ENCODE peak calls at places on chromosomes 1 and 21, in ten cellular contexts. Y, N, Z, W, F, J, P, K, A and U are unnamed samples.

GRCh38 chr1:84896279-84896678 is 3.3 kb upstream of the LPAR3 start:
- DNase-seq in P (no peak), N (no peak), J (no peak), F (no peak), Y (no peak), Z (no peak), K (no peak), W (no peak), A (no peak), U (no peak)

GRCh38 chr1:15384301-15384901 is 25.3 kb upstream of the EFHD2 start:
- DNase-seq in N (peak; percentile 62), W (no peak), F (no peak), A (no peak), K (peak; percentile 15), Y (peak; percentile 51), P (no peak), Z (no peak), J (no peak), U (no peak)

GRCh38 chr21:38263493-38263892 is 6.7 kb downstream of the KCNJ15 start:
- DNase-seq in K (no peak), A (no peak), F (no peak), W (no peak), Y (no peak), N (no peak), J (no peak), Z (no peak), P (no peak), U (no peak)

GRCh38 chr1:110485725-110486124 is 33.2 kb downstream of the KCNA10 start:
- DNase-seq in P (no peak), K (no peak), Y (peak; percentile 75), Z (no peak), A (no peak), F (no peak), J (no peak), N (no peak), W (no peak), U (no peak)

GRCh38 chr1:79501153-79501552 is 494.6 kb upstream of the ADGRL4 start:
- DNase-seq in W (no peak), J (no peak), P (no peak), Z (no peak), N (no peak), A (no peak), F (no peak), Y (no peak), K (no peak), U (no peak)

GRCh38 chr1:154575147-154575927 is 7.8 kb downstream of the CHRNB2 start:
- DNase-seq in K (no peak), F (no peak), P (no peak), A (no peak), J (no peak), W (no peak), N (no peak), Y (no peak), Z (no peak), U (no peak)

GRCh38 chr1:47175227-47175934 is 14.5 kb downstream of the PDZK1IP1 start:
- DNase-seq in A (no peak), N (peak; percentile 57), W (peak; percentile 36), Z (peak; percentile 20), P (peak; percentile 77), K (peak; percentile 17), Y (peak; percentile 59), F (no peak), J (peak; percentile 66), U (peak; percentile 21)

GRCh38 chr1:28601696-28602095 is 9.6 kb downstream of the RAB42 start:
- DNase-seq in Z (no peak), Y (no peak), A (no peak), K (peak; percentile 72), P (no peak), J (no peak), F (no peak), W (no peak), N (no peak), U (no peak)

GRCh38 chr1:229694053-229694693 is 68.1 kb downstream of the URB2 start:
- DNase-seq in A (peak; percentile 42), N (no peak), F (no peak), Z (no peak), P (no peak), Y (no peak), K (peak; percentile 44), W (peak; percentile 95), J (peak; percentile 98), U (no peak)

GRCh38 chr1:7581754-7582264 is 189.3 kb upstream of the VAMP3 start:
- DNase-seq in W (no peak), A (no peak), K (no peak), N (no peak), Y (peak; percentile 59), J (no peak), P (no peak), F (no peak), Z (no peak), U (no peak)

GRCh38 chr1:50873458-50874187 is 86.4 kb downstream of the FAF1 start:
- DNase-seq in W (peak; percentile 52), Z (peak; percentile 48), P (peak; percentile 9), K (peak; percentile 5), N (peak; percentile 36), Y (peak; percentile 58), F (peak; percentile 46), A (peak; percentile 70), J (peak; percentile 70), U (peak; percentile 37)

GRCh38 chr1:67760030-67760821 is 73.0 kb downstream of the GNG12 start:
- DNase-seq in Y (peak; percentile 60), N (peak; percentile 71), W (peak; percentile 45), K (no peak), P (peak; percentile 59), Z (peak; percentile 34), A (peak; percentile 75), J (peak; percentile 68), F (peak; percentile 40), U (peak; percentile 59)

GRCh38 chr1:227945891-227946623 is 1.7 kb downstream of the WNT9A start:
- DNase-seq in N (no peak), A (peak; percentile 82), J (peak; percentile 64), Z (no peak), W (peak; percentile 18), F (no peak), Y (no peak), P (peak; percentile 60), K (no peak), U (no peak)

GRCh38 chr1:41557751-41558455 is 73.4 kb upstream of the EDN2 start:
- DNase-seq in K (no peak), A (no peak), Z (no peak), Y (peak; percentile 34), N (no peak), J (no peak), W (no peak), F (no peak), P (no peak), U (no peak)

GRCh38 chr1:30809514-30810263 is 52.1 kb upstream of the LAPTM5 start:
- DNase-seq in Y (no peak), F (no peak), N (no peak), Z (no peak), P (no peak), J (no peak), A (no peak), W (no peak), K (peak; percentile 31), U (no peak)

GRCh38 chr1:1842360-1843146 is 48.3 kb downstream of the GNB1 start:
- DNase-seq in P (no peak), F (no peak), N (no peak), W (peak; percentile 49), A (no peak), J (peak; percentile 30), Y (peak; percentile 19), Z (no peak), K (no peak), U (no peak)

GRCh38 chr1:92953491-92953890 is 7.8 kb downstream of the DIPK1A start:
- DNase-seq in J (no peak), W (no peak), F (no peak), Y (no peak), N (no peak), P (no peak), K (no peak), A (no peak), Z (no peak), U (no peak)

GRCh38 chr1:27366411-27367159 is at the start of gene MAP3K6:
- DNase-seq in W (peak; percentile 62), A (peak; percentile 90), K (peak; percentile 53), Y (peak; percentile 90), P (peak; percentile 70), Z (no peak), F (peak; percentile 27), J (peak; percentile 39), N (peak; percentile 54), U (no peak)

GRCh38 chr1:61955261-61955660 is 213.0 kb downstream of the PATJ start:
- DNase-seq in W (no peak), Z (no peak), A (no peak), J (no peak), Y (peak; percentile 56), P (no peak), K (no peak), N (no peak), F (no peak), U (no peak)

GRCh38 chr1:248873993-248874671 is 15.2 kb upstream of the ZNF692 start:
- DNase-seq in N (no peak), F (peak; percentile 71), W (peak; percentile 60), P (peak; percentile 66), K (no peak), Z (peak; percentile 73), J (peak; percentile 94), Y (peak; percentile 94), A (peak; percentile 90), U (peak; percentile 75)

GRCh38 chr1:198124665-198125064 is 32.1 kb upstream of the NEK7 start:
- DNase-seq in W (no peak), P (no peak), A (no peak), K (no peak), Y (no peak), N (no peak), F (no peak), Z (no peak), J (no peak), U (no peak)

GRCh38 chr1:208280184-208280583 is 36.0 kb upstream of the PLXNA2 start:
- DNase-seq in F (no peak), W (no peak), A (no peak), N (no peak), Y (peak; percentile 93), K (no peak), P (no peak), Z (no peak), J (no peak), U (no peak)

GRCh38 chr1:203440780-203441179 is 34.8 kb upstream of the PRELP start:
- DNase-seq in F (no peak), Z (no peak), J (no peak), A (peak; percentile 84), Y (peak; percentile 65), N (no peak), W (peak; percentile 56), K (peak; percentile 59), P (no peak), U (no peak)

GRCh38 chr1:111190931-111191451 is 9.5 kb downstream of the DENND2D start:
- DNase-seq in K (peak; percentile 68), Z (no peak), P (no peak), N (no peak), J (no peak), F (no peak), A (no peak), W (no peak), Y (no peak), U (no peak)

GRCh38 chr1:177567393-177567792 is 396.6 kb downstream of the BRINP2 start:
- DNase-seq in P (peak; percentile 7), A (no peak), K (no peak), W (no peak), J (no peak), Y (no peak), N (no peak), Z (no peak), F (no peak), U (no peak)

GRCh38 chr1:44798481-44799365 is 1.5 kb upstream of the PLK3 start:
- DNase-seq in N (no peak), W (no peak), Z (no peak), Y (no peak), K (no peak), A (peak; percentile 41), J (peak; percentile 51), F (no peak), P (no peak), U (no peak)

GRCh38 chr1:111747282-111747734 is 8.1 kb upstream of the INKA2 start:
- DNase-seq in Z (no peak), K (peak; percentile 41), P (peak; percentile 60), A (no peak), Y (peak; percentile 58), N (peak; percentile 44), J (peak; percentile 21), F (peak; percentile 46), W (peak; percentile 84), U (peak; percentile 30)

GRCh38 chr1:247614625-247615024 is 9.2 kb downstream of the OR2G3 start:
- DNase-seq in J (no peak), W (no peak), Z (no peak), N (no peak), A (no peak), P (no peak), F (no peak), Y (no peak), K (no peak), U (no peak)